ENCODE peak calls at places on chromosomes 4 and X, in four cellular contexts. V is PC-3; B is brain microvascular endothelial cell; I is stimulated activated CD8-positive, alpha-beta memory T cell treated with anti-CD3 and anti-CD28 coated beads, Interleukin-7, amount 100 ng/mL, for 48 hours. H is an unnamed sample.
A peak's percentile ranks its signal among the peaks of the same experiment; 100 is the strongest.

GRCh38 chrX:24283122-24283789 is 30.6 kb downstream of the SUPT20HL2 start:
- DNase-seq in V (no peak), B (no peak), I (no peak), H (no peak)

GRCh38 chr4:182555997-182556418 is 312.8 kb downstream of the TENM3 start:
- DNase-seq in V (no peak), B (peak; percentile 70), I (no peak), H (no peak)

GRCh38 chr4:78210694-78211093 is 153.6 kb downstream of the FRAS1 start:
- DNase-seq in V (no peak), B (no peak), I (no peak), H (no peak)

GRCh38 chr4:156889616-156890594 is 81.7 kb downstream of the PDGFC start:
- DNase-seq in V (no peak), B (peak; percentile 52), I (no peak), H (no peak)

GRCh38 chrX:21487832-21488231 is 113.6 kb downstream of the CNKSR2 start:
- DNase-seq in V (peak; percentile 78), B (peak; percentile 5), I (no peak), H (no peak)

GRCh38 chr4:162839814-162840213 is 326.9 kb downstream of the NAF1 start:
- DNase-seq in V (no peak), B (no peak), I (no peak), H (no peak)

GRCh38 chrX:9342581-9343051 is 122.2 kb upstream of the TBL1X start:
- DNase-seq in V (peak; percentile 87), B (peak; percentile 69), I (no peak), H (peak; percentile 74)

GRCh38 chr4:115972967-115973366 is 859.5 kb upstream of the NDST4 start:
- DNase-seq in V (no peak), B (no peak), I (no peak), H (no peak)

GRCh38 chrX:49111846-49112245 is 11.7 kb downstream of the GPKOW start:
- DNase-seq in V (no peak), B (no peak), I (no peak), H (no peak)

GRCh38 chr4:119585771-119586170 is 42.8 kb downstream of the PDE5A start:
- DNase-seq in V (peak; percentile 53), B (no peak), I (no peak), H (no peak)

GRCh38 chrX:15321447-15321846 is 6.0 kb upstream of the ASB11 start:
- DNase-seq in V (no peak), B (no peak), I (no peak), H (no peak)

GRCh38 chr4:140296871-140297570 is 76.4 kb upstream of the SCOC start:
- DNase-seq in V (peak; percentile 53), B (no peak), I (no peak), H (peak; percentile 10)

H was measured in nephron progenitor cell.